ENCODE peak calls at places on chromosomes 2 and 18, in six cellular contexts. One of them, this sample, is unnamed.

GRCh38 chr2:138003411-138003810 is 39.1 kb downstream of the HNMT start:
- DNase-seq in HepG2: no peak
- DNase-seq in HCT116: no peak
- DNase-seq in endothelial cell of umbilical vein: no peak
- DNase-seq in K562: no peak
- DNase-seq in A549: no peak
- DNase-seq in this sample: no peak

GRCh38 chr2:159399716-159400525 is 113.4 kb upstream of the WDSUB1 start:
- DNase-seq in A549: peak; percentile 11
- DNase-seq in HepG2: no peak
- DNase-seq in HCT116: no peak
- DNase-seq in K562: no peak
- DNase-seq in endothelial cell of umbilical vein: no peak
- DNase-seq in this sample: peak; percentile 49

GRCh38 chr2:158269143-158269542 is 167.5 kb downstream of the UPP2 start:
- DNase-seq in K562: no peak
- DNase-seq in endothelial cell of umbilical vein: no peak
- DNase-seq in HepG2: no peak
- DNase-seq in HCT116: no peak
- DNase-seq in A549: no peak
- DNase-seq in this sample: no peak

GRCh38 chr18:376307-376706 is 108.5 kb upstream of the THOC1 start:
- DNase-seq in K562: no peak
- DNase-seq in endothelial cell of umbilical vein: peak; percentile 92
- DNase-seq in A549: no peak
- DNase-seq in HepG2: no peak
- DNase-seq in HCT116: no peak
- DNase-seq in this sample: peak; percentile 13

GRCh38 chr18:59834267-59834666 is 65.5 kb upstream of the PMAIP1 start:
- DNase-seq in K562: no peak
- DNase-seq in HepG2: no peak
- DNase-seq in HCT116: no peak
- DNase-seq in A549: no peak
- DNase-seq in endothelial cell of umbilical vein: no peak
- DNase-seq in this sample: no peak

GRCh38 chr2:207532676-207533075 is 2.9 kb downstream of the CREB1 start:
- DNase-seq in HepG2: no peak
- DNase-seq in A549: no peak
- DNase-seq in endothelial cell of umbilical vein: no peak
- DNase-seq in HCT116: no peak
- DNase-seq in K562: no peak
- DNase-seq in this sample: no peak

GRCh38 chr2:160912276-160912675 is 248.0 kb upstream of the TANK start:
- DNase-seq in HepG2: no peak
- DNase-seq in K562: no peak
- DNase-seq in HCT116: no peak
- DNase-seq in A549: no peak
- DNase-seq in endothelial cell of umbilical vein: no peak
- DNase-seq in this sample: no peak

GRCh38 chr18:76978616-76979015 is 154.0 kb downstream of the MBP start:
- DNase-seq in endothelial cell of umbilical vein: no peak
- DNase-seq in K562: no peak
- DNase-seq in A549: no peak
- DNase-seq in HepG2: no peak
- DNase-seq in HCT116: no peak
- DNase-seq in this sample: no peak

GRCh38 chr2:206756816-206757215 is 8.3 kb downstream of the MDH1B start:
- DNase-seq in HepG2: no peak
- DNase-seq in K562: no peak
- DNase-seq in endothelial cell of umbilical vein: no peak
- DNase-seq in HCT116: no peak
- DNase-seq in A549: no peak
- DNase-seq in this sample: no peak

GRCh38 chr2:226031962-226032441 is 632.5 kb downstream of the NYAP2 start:
- DNase-seq in HepG2: peak; percentile 50
- DNase-seq in HCT116: no peak
- DNase-seq in K562: no peak
- DNase-seq in A549: no peak
- DNase-seq in endothelial cell of umbilical vein: no peak
- DNase-seq in this sample: peak; percentile 44

GRCh38 chr2:54099834-54100595 is 15.4 kb upstream of the ACYP2 start:
- DNase-seq in A549: no peak
- DNase-seq in HepG2: no peak
- DNase-seq in K562: no peak
- DNase-seq in HCT116: no peak
- DNase-seq in endothelial cell of umbilical vein: no peak
- DNase-seq in this sample: no peak

GRCh38 chr18:60188943-60189342 is 183.6 kb downstream of the MC4R start:
- DNase-seq in HepG2: no peak
- DNase-seq in K562: no peak
- DNase-seq in A549: no peak
- DNase-seq in HCT116: no peak
- DNase-seq in endothelial cell of umbilical vein: no peak
- DNase-seq in this sample: no peak

GRCh38 chr2:189249901-189250300 is 70.3 kb upstream of the COL5A2 start:
- DNase-seq in endothelial cell of umbilical vein: peak; percentile 69
- DNase-seq in A549: no peak
- DNase-seq in K562: no peak
- DNase-seq in HepG2: no peak
- DNase-seq in HCT116: no peak
- DNase-seq in this sample: no peak

GRCh38 chr2:221125691-221126090 is 446.4 kb downstream of the EPHA4 start:
- DNase-seq in endothelial cell of umbilical vein: no peak
- DNase-seq in HCT116: no peak
- DNase-seq in K562: no peak
- DNase-seq in HepG2: no peak
- DNase-seq in A549: no peak
- DNase-seq in this sample: peak; percentile 27

GRCh38 chr18:48123324-48123723 is 192.9 kb upstream of the SMAD2 start:
- DNase-seq in HCT116: no peak
- DNase-seq in K562: no peak
- DNase-seq in A549: no peak
- DNase-seq in HepG2: no peak
- DNase-seq in endothelial cell of umbilical vein: no peak
- DNase-seq in this sample: no peak

GRCh38 chr2:163086940-163087339 is 248.4 kb upstream of the KCNH7 start:
- DNase-seq in A549: no peak
- DNase-seq in HCT116: no peak
- DNase-seq in HepG2: no peak
- DNase-seq in K562: no peak
- DNase-seq in endothelial cell of umbilical vein: no peak
- DNase-seq in this sample: no peak

GRCh38 chr2:233464056-233464455 is 102.5 kb downstream of the USP40 start:
- DNase-seq in A549: no peak
- DNase-seq in K562: no peak
- DNase-seq in HepG2: no peak
- DNase-seq in HCT116: no peak
- DNase-seq in endothelial cell of umbilical vein: no peak
- DNase-seq in this sample: no peak
- H3K4me2 ChIP-seq in A549: no peak overlapping the region
- H3K4me2 ChIP-seq in K562: no peak overlapping the region
- H3K4me2 ChIP-seq in HepG2: no peak overlapping the region
- H3K4me2 ChIP-seq in HCT116: no peak overlapping the region
- H3K4me2 ChIP-seq in endothelial cell of umbilical vein: no peak overlapping the region
- H3K4me2 ChIP-seq in this sample: no peak overlapping the region

DNA sequence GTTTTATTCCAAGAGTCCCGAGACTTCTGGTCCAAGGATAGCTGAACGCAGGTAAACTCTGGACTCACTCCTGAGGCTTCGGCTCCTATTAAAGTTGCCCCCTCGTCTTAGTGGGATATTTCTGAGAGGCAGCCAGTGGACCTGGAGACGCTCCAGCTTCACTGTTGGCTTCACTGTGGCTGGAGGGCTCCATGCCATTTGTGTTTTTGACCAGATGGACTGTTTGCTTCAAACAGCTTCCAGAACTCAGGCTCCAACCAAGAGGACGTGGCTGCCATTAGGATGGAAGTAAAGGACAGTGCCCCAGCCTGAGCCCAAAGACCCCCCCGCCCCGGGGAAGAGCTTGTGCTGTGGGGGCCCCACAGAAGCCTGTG is 94.4 kb upstream of the LDAH start:
- DNase-seq in HepG2: no peak
- DNase-seq in K562: no peak
- DNase-seq in A549: no peak
- DNase-seq in HCT116: no peak
- DNase-seq in endothelial cell of umbilical vein: peak; percentile 7
- DNase-seq in this sample: no peak
- H3K27ac ChIP-seq in HepG2: no peak overlapping the region
- H3K27ac ChIP-seq in K562: no peak overlapping the region
- H3K27ac ChIP-seq in A549: no peak overlapping the region
- H3K27ac ChIP-seq in HCT116: no peak overlapping the region
- H3K27ac ChIP-seq in endothelial cell of umbilical vein: no peak overlapping the region
- H3K27ac ChIP-seq in this sample: no peak overlapping the region

GRCh38 chr2:74482801-74483674 is at the start of the genes CCDC142 and TTC31:
- DNase-seq in HepG2: peak; percentile 97
- DNase-seq in endothelial cell of umbilical vein: peak; percentile 97
- DNase-seq in A549: peak; percentile 97
- DNase-seq in K562: peak; percentile 92
- DNase-seq in HCT116: peak; percentile 91
- DNase-seq in this sample: peak; percentile 93
- TF ChIP-seq POLR2A in HepG2: peak; percentile 89
- TF ChIP-seq POLR2A in endothelial cell of umbilical vein: peak; percentile 55
- TF ChIP-seq POLR2A in A549: peak; percentile 49
- TF ChIP-seq POLR2A in K562: peak; percentile 91
- TF ChIP-seq POLR2A in HCT116: peak; percentile 58
- TF ChIP-seq POLR2A in this sample: peak; percentile 57

DNA sequence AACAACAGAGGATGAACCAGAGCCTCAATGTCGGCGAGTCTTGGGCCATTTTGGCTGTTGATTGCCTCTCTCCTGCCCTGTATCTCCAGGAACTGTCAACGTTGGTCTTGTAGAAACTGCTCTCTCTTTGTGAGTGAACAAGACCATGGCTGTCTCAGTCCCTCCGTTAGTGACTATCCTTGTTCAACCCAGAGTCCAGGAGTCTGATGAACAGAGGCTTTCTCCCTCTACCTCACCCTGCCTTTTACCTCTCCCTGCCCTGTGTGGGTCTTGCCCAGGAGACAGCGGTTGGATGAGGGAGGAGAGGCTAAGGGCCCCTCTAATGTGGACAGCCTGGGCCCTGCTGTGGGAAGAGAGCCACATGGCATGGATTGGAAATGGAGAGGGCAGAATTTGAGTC is 32.8 kb downstream of the INPP4A start:
- DNase-seq in HCT116: no peak
- DNase-seq in A549: no peak
- DNase-seq in K562: no peak
- DNase-seq in endothelial cell of umbilical vein: no peak
- DNase-seq in HepG2: no peak
- DNase-seq in this sample: no peak
- H3K4me2 ChIP-seq in HCT116: no peak overlapping the region
- H3K4me2 ChIP-seq in A549: no peak overlapping the region
- H3K4me2 ChIP-seq in K562: no peak overlapping the region
- H3K4me2 ChIP-seq in endothelial cell of umbilical vein: no peak overlapping the region
- H3K4me2 ChIP-seq in HepG2: no peak overlapping the region
- H3K4me2 ChIP-seq in this sample: no peak overlapping the region

DNA sequence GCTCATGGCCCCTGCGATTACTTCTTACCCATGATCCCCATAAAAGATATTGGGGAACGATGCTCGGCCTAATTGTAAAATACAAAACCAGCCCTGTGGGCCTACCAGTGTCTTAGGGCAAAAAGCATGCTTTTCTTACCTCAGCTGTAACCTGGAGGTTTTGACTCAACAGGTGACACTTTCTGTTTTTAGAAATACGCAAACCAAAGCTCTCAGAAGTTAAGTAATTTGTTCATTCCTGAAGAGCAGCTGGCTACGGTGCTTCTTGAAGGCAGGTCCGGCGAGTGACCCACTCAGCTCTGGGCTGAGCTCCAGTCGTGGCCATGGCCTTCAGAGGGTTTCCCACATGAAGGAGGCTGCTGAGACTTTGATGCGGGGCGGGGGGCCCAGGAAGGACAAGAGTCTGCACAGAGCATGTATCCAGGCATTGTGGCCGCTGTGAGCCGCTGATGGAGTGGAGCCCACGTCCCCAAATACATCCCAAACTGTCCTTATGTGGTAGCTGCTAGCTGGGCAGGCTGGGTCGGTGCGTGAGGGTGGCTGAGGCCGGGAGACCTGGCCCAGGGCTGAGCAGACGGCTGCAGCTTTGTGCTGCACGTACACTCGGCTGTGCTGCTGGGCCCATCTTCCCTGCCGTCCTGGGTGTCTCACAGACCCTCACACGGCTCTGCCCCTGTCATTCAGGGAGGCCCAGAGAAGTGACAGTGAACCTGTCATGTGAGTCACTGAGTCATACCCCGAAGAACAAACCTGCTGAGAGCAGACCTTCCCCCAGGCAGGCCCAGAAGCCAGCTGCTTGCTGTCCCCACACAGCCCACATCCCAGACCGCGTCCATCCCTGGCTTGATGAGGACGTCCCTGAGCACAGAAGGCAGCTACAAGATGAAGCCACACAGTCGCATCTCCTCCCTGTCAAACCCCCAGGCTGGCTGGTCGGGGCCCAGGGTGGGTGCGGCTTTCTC is 34.1 kb downstream of the ITGB1BP1 start:
- DNase-seq in HCT116: no peak
- DNase-seq in A549: no peak
- DNase-seq in endothelial cell of umbilical vein: no peak
- DNase-seq in HepG2: no peak
- DNase-seq in K562: no peak
- DNase-seq in this sample: no peak
- H3K27ac ChIP-seq in HCT116: no peak overlapping the region
- H3K27ac ChIP-seq in A549: peak overlapping the region; percentile 76
- H3K27ac ChIP-seq in endothelial cell of umbilical vein: no peak overlapping the region
- H3K27ac ChIP-seq in HepG2: peak overlapping the region; percentile 28
- H3K27ac ChIP-seq in K562: no peak overlapping the region
- H3K27ac ChIP-seq in this sample: no peak overlapping the region

This sample was measured in IMR-90.